ENCODE peak calls at places on chromosomes 3 and 15, in four cellular contexts. L is A549, D is GM12878, U is K562. T is an unnamed sample.

GRCh38 chr3:29011441-29011840 is 269.4 kb upstream of the RBMS3 start:
- DNase-seq in L (no peak), D (no peak), U (no peak), T (no peak)

GRCh38 chr3:188385295-188385694 is 231.3 kb downstream of the LPP start:
- DNase-seq in L (no peak), D (no peak), U (no peak), T (no peak)

GRCh38 chr15:44804303-44805046 is 68.1 kb downstream of the TRIM69 start:
- DNase-seq in L (no peak), D (no peak), U (no peak), T (no peak)

GRCh38 chr3:122668930-122669730 is 11.5 kb upstream of the PARP14 start:
- DNase-seq in L (peak), D (no peak), U (peak), T (peak)

GRCh38 chr3:78867409-78868372 is 900.1 kb downstream of the ROBO1 start:
- DNase-seq in L (no peak), D (no peak), U (no peak), T (no peak)

GRCh38 chr3:122572940-122573412 is 4.5 kb upstream of the PARP15 start:
- DNase-seq in L (peak), D (peak), U (no peak), T (peak)

GRCh38 chr3:6108957-6109356 is 752.0 kb upstream of the GRM7 start:
- DNase-seq in L (no peak), D (no peak), U (no peak), T (no peak)

GRCh38 chr15:31040611-31041010 is 49.2 kb upstream of the MTMR10 start:
- DNase-seq in L (no peak), D (no peak), U (no peak), T (no peak)

GRCh38 chr3:156626104-156626503 is 48.3 kb upstream of the TIPARP start:
- DNase-seq in L (no peak), D (no peak), U (no peak), T (no peak)

GRCh38 chr3:126867526-126868200 is 115.3 kb upstream of the PLXNA1 start:
- DNase-seq in L (no peak), D (no peak), U (no peak), T (no peak)

GRCh38 chr3:11711826-11712225 is 68.1 kb upstream of the VGLL4 start:
- DNase-seq in L (no peak), D (no peak), U (no peak), T (no peak)

GRCh38 chr3:100765437-100765975 is 56.2 kb downstream of the TFG start:
- DNase-seq in L (no peak), D (no peak), U (no peak), T (no peak)

GRCh38 chr15:25543156-25543555 is 104.3 kb upstream of the UBE3A start:
- DNase-seq in L (no peak), D (no peak), U (no peak), T (no peak)

GRCh38 chr15:96232335-96232734 is 98.2 kb upstream of the NR2F2 start:
- DNase-seq in L (no peak), D (no peak), U (no peak), T (no peak)

GRCh38 chr3:116263842-116264545 is 181.3 kb downstream of the LSAMP start:
- DNase-seq in L (no peak), D (no peak), U (no peak), T (no peak)

GRCh38 chr15:90184119-90184785 is 16.9 kb upstream of the SEMA4B start:
- DNase-seq in L (peak), D (peak), U (peak), T (peak)

GRCh38 chr15:39269352-39269751 is 311.5 kb upstream of the THBS1 start:
- DNase-seq in L (no peak), D (no peak), U (no peak), T (no peak)

GRCh38 chr3:46867550-46867898 is 4.3 kb upstream of the MYL3 start:
- DNase-seq in L (no peak), D (no peak), U (no peak), T (no peak)

GRCh38 chr15:39629906-39630305 is 49.0 kb downstream of the THBS1 start:
- DNase-seq in L (no peak), D (no peak), U (no peak), T (no peak)

GRCh38 chr3:96101013-96101412 is 713.4 kb upstream of the EPHA6 start:
- DNase-seq in L (no peak), D (no peak), U (no peak), T (no peak)

GRCh38 chr15:96053039-96054021 is 277.2 kb upstream of the NR2F2 start:
- DNase-seq in L (peak), D (no peak), U (peak), T (peak)

GRCh38 chr3:78258798-78259197 is 1218.9 kb downstream of the ROBO2 start:
- DNase-seq in L (no peak), D (no peak), U (no peak), T (no peak)

GRCh38 chr3:33687406-33688010 is 30.5 kb downstream of the CLASP2 start:
- DNase-seq in L (no peak), D (no peak), U (no peak), T (no peak)

GRCh38 chr3:55531266-55531665 is 44.2 kb upstream of the WNT5A start:
- DNase-seq in L (no peak), D (no peak), U (no peak), T (no peak)

GRCh38 chr3:114076711-114077110 is 20.2 kb downstream of the QTRT2 start:
- DNase-seq in L (no peak), D (no peak), U (no peak), T (no peak)

GRCh38 chr15:82850242-82850591 is 40.8 kb downstream of the WHAMM start:
- DNase-seq in L (no peak), D (no peak), U (peak), T (no peak)

GRCh38 chr3:3127432-3128010 is 781 bp downstream of the TRNT1 start:
- DNase-seq in L (peak), D (no peak), U (peak), T (peak)

GRCh38 chr3:16146015-16146730 is 28.3 kb upstream of the GALNT15 start:
- DNase-seq in L (no peak), D (peak), U (no peak), T (no peak)

GRCh38 chr15:28977377-28978010 is 91.7 kb downstream of the APBA2 start:
- DNase-seq in L (peak), D (no peak), U (no peak), T (no peak)

GRCh38 chr15:100902436-100903190 is 16.5 kb upstream of the LRRK1 start:
- DNase-seq in L (no peak), D (no peak), U (no peak), T (peak)

GRCh38 chr15:41043276-41043675 is 72.8 kb downstream of the INO80 start:
- DNase-seq in L (no peak), D (no peak), U (no peak), T (peak)

GRCh38 chr3:188212308-188212969 is 58.5 kb downstream of the LPP start:
- DNase-seq in L (peak), D (no peak), U (no peak), T (peak)

GRCh38 chr3:98450372-98450771 is 12.6 kb upstream of the OR5K1 start:
- DNase-seq in L (no peak), D (no peak), U (no peak), T (no peak)

GRCh38 chr3:118863731-118864322 is 170.8 kb downstream of the IGSF11 start:
- DNase-seq in L (peak), D (no peak), U (no peak), T (peak)

GRCh38 chr3:119902061-119902460 is 120.2 kb downstream of the NR1I2 start:
- DNase-seq in L (no peak), D (no peak), U (no peak), T (no peak)

GRCh38 chr3:195450731-195451229 is 8.0 kb upstream of the ACAP2 start:
- DNase-seq in L (no peak), D (no peak), U (no peak), T (no peak)

GRCh38 chr3:159185443-159186050 is 383.7 kb downstream of the MFSD1 start:
- DNase-seq in L (no peak), D (peak), U (no peak), T (no peak)

DNA sequence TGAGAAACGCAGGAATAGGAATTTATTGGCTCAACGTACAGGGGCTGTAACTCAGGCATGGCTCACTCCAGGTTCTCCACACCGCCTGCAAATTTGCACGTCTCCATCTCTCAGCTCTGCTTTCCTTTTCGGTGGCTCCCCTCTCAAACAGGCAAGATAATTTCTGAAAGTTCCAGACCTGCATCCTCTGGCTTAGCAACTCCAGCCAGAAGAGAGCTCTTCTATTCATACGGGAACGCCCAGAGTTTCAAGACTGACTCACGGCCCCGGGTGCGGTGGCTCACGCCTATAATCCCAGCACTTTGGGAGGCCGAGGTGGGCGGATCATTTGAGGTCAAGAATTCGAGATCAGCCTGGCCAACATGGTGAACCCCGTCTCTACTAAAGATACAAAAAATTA is 139.8 kb upstream of the BNIP2 start:
- DNase-seq in L (no peak), D (no peak), U (no peak), T (no peak)
- TF ChIP-seq MAX in L (no peak), D (no peak), U (no peak), T (no peak)

DNA sequence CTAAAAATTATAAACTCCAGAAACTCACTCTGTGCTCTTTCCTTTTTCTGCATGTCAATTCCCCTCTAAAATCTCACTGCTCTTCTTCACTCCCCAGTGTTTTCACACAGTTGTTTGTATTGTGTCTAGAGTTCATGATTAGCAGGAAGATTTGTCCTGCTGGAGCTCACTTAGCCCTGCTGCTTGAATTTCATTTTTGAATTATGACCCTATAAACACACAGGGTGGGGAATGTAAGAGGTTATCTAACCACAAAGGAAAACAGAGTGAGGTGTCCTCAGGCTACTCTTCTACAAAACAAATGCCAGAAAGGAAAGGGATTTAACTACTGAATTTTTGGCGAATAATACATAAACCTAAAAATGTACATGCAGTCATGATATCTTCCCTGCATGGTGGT is 215.2 kb upstream of the CNTN4 start:
- DNase-seq in L (no peak), D (no peak), U (no peak), T (no peak)
- TF ChIP-seq BHLHE40 in L (no peak), D (no peak), U (no peak), T (no peak)

DNA sequence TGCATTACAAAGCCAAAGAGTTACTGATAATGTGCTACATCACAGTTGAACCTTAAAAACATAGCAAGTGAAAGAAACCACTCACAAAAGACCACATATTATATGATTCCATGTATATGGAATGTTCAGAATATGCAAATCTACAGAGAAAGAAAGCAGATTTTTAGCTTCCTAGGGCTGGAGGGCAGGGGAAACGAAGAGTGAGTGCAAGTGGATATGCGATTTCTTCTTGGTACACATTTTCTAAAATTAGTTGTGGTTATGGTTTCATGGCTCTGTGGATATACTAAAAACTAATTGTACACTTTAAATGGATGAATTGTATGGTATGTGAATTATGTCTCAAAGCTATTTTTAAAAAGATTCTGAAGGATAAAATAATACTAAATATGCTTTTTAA is 4.0 kb upstream of the GBE1 start:
- DNase-seq in L (no peak), D (no peak), U (no peak), T (no peak)
- TF ChIP-seq MAX in L (no peak), D (no peak), U (no peak), T (no peak)

GRCh38 chr3:141557961-141558706 is 71.3 kb downstream of the RASA2 start:
- DNase-seq in L (no peak), D (no peak), U (no peak), T (no peak)
- TF ChIP-seq BHLHE40 in L (no peak), D (no peak), U (peak), T (no peak)

GRCh38 chr3:141338881-141339280 is 29.4 kb upstream of the ZBTB38 start:
- DNase-seq in L (no peak), D (no peak), U (no peak), T (no peak)

GRCh38 chr3:141335531-141336042 is 32.7 kb upstream of the ZBTB38 start:
- DNase-seq in L (no peak), D (no peak), U (no peak), T (no peak)

GRCh38 chr3:141337523-141337854 is 30.8 kb upstream of the ZBTB38 start:
- DNase-seq in L (no peak), D (no peak), U (no peak), T (no peak)

GRCh38 chr3:141334627-141335250 is 33.6 kb upstream of the ZBTB38 start:
- DNase-seq in L (no peak), D (no peak), U (no peak), T (no peak)

GRCh38 chr3:141336672-141337522 is 31.4 kb upstream of the ZBTB38 start:
- DNase-seq in L (peak), D (peak), U (no peak), T (peak)
- TF ChIP-seq MAX in L (no peak), D (peak), U (no peak), T (no peak)

T was measured in HepG2.